ENCODE peak calls at places on chromosome 2, in four cellular contexts. I is HL-60, V is stomach, A is sigmoid colon. S is an unnamed sample.
A peak's percentile ranks its signal among the peaks of the same experiment; 100 is the strongest.

GRCh38 chr2:231926180-231926741 is at the start of gene NPPC:
- DNase-seq in I (peak; percentile 40), V (peak; percentile 34), A (peak; percentile 76), S (no peak)

GRCh38 chr2:71789556-71790219 is 336.3 kb downstream of the DYSF start:
- DNase-seq in I (no peak), V (peak; percentile 0), A (no peak), S (no peak)

GRCh38 chr2:135773917-135774316 is 32.3 kb downstream of the UBXN4 start:
- DNase-seq in I (no peak), V (no peak), A (no peak), S (no peak)

GRCh38 chr2:109102588-109103233 is 26.3 kb upstream of the SH3RF3 start:
- DNase-seq in I (no peak), V (no peak), A (no peak), S (no peak)

GRCh38 chr2:106638043-106638442 is 150.9 kb downstream of the CD8B2 start:
- DNase-seq in I (no peak), V (no peak), A (no peak), S (no peak)

GRCh38 chr2:109365131-109365530 is 236.1 kb downstream of the SH3RF3 start:
- DNase-seq in I (no peak), V (peak; percentile 5), A (peak; percentile 13), S (peak; percentile 65)

GRCh38 chr2:66439291-66440010 is 4.5 kb downstream of the MEIS1 start:
- DNase-seq in I (no peak), V (no peak), A (peak; percentile 64), S (no peak)

GRCh38 chr2:174059178-174059874 is 94.2 kb upstream of the SP3 start:
- DNase-seq in I (peak; percentile 84), V (no peak), A (no peak), S (no peak)

GRCh38 chr2:98355881-98356280 is 9.6 kb downstream of the CNGA3 start:
- DNase-seq in I (no peak), V (no peak), A (no peak), S (no peak)

GRCh38 chr2:158473719-158474392 is 17.1 kb downstream of the PKP4 start:
- DNase-seq in I (no peak), V (no peak), A (no peak), S (no peak)

GRCh38 chr2:108593547-108594098 is 59.4 kb downstream of the LIMS1 start:
- DNase-seq in I (no peak), V (no peak), A (no peak), S (no peak)

GRCh38 chr2:140023291-140023690 is 1243.1 kb upstream of the NXPH2 start:
- DNase-seq in I (no peak), V (no peak), A (no peak), S (no peak)

GRCh38 chr2:23788100-23788499 is 138.8 kb downstream of the ATAD2B start:
- DNase-seq in I (peak; percentile 43), V (no peak), A (no peak), S (no peak)

GRCh38 chr2:239832101-239832994 is 192.8 kb downstream of the NDUFA10 start:
- DNase-seq in I (no peak), V (peak; percentile 17), A (no peak), S (peak; percentile 64)

GRCh38 chr2:238102865-238103264 is 2.7 kb downstream of the ESPNL start:
- DNase-seq in I (no peak), V (peak; percentile 10), A (no peak), S (no peak)

DNA sequence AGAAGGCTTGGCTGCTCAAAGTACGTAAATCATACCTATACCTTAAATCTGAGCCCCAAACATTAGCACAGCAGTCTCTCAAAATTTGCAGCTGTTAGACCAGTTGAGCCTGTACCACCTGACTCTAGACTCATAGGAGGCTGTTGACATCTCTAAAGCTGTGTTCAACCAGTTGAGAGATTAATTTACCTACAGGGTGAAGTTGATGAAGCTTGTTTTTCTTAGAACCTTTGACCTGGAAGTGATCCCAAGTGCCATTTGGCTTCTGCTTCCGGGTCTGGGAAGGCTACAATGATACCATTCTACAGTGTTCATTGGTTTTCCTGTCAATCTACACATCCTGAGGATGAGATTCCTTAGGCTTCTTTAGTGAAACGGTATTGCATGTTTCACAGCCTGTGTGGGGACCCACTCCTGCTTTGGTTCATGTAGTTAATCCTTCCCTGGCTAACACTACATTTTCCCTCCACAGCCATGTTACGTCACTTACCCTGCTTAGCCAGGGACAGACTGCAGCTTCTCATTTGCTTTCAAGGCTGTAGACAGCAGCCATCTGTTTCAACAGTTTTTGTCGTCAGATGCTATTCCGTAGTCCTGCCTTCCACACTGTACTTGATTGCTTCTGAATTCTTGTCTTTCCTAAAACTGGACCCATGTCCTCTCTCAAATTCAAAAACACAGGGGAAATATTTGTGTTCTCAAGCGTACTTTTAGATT is 4.7 kb upstream of the IL1RL2 start:
- DNase-seq in I (no peak), V (no peak), A (peak; percentile 73), S (no peak)
- TF ChIP-seq POLR2AphosphoS5 in I (no peak), V (no peak), A (no peak), S (no peak)

GRCh38 chr2:12771154-12771553 is 54.4 kb downstream of the TRIB2 start:
- DNase-seq in I (no peak), V (no peak), A (no peak), S (no peak)

GRCh38 chr2:12767541-12767940 is 50.8 kb downstream of the TRIB2 start:
- DNase-seq in I (no peak), V (no peak), A (no peak), S (no peak)

GRCh38 chr2:12774381-12774780 is 57.6 kb downstream of the TRIB2 start:
- DNase-seq in I (no peak), V (no peak), A (no peak), S (no peak)

GRCh38 chr2:12769492-12770105 is 52.9 kb downstream of the TRIB2 start:
- DNase-seq in I (peak; percentile 2), V (no peak), A (peak; percentile 77), S (no peak)

GRCh38 chr2:12770569-12770968 is 53.8 kb downstream of the TRIB2 start:
- DNase-seq in I (no peak), V (no peak), A (no peak), S (no peak)
- TF ChIP-seq CTCF in I (no peak), V (no peak), A (no peak), S (no peak)

GRCh38 chr2:17756629-17757028 is 2.7 kb downstream of the GEN1 start:
- DNase-seq in I (no peak), V (no peak), A (no peak), S (no peak)
- H3K4me3 ChIP-seq in I (no peak overlapping the region), V (no peak overlapping the region), A (no peak overlapping the region), S (no peak overlapping the region)

DNA sequence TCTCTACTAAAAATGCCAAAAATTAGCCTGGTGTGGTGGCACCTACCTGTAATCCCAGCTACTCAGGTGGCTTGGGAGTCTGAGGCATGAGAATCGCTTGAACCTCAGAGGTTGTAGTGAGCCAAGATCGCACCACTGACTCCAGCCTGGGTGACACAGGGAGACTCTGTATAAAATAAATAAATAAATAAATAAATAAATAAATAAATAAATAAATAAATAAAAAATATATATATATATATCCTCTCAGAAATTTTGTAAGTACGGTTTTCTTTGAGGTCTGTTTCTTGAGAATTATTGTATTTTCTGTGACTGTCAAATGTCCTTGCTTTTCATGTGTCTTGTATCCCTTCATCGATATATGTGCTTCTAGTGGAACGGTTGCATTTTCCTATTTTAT is 406.9 kb upstream of the FIGN start:
- DNase-seq in I (no peak), V (no peak), A (no peak), S (no peak)
- TF ChIP-seq POLR2AphosphoS5 in I (no peak), V (no peak), A (no peak), S (no peak)

DNA sequence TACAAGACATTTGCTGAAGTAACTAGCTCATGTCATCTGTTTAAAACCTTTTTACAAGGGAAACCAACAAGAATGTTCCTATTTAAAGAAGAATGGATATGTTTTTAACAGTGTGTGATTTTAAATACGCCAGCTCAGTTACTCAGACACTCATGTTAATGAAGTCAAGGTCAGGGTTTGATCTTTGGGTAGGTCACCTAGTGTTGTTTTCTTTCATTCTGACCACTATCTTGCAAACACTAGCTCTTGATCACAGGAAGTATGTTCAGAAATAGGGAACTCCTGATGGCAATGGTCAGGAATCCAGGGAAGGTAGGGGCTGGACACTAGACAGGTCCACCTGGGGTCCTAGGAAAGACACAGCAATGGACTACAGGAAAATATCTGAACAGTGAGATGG is 116.7 kb downstream of the CPS1 start:
- DNase-seq in I (no peak), V (no peak), A (no peak), S (no peak)
- TF ChIP-seq CTCF in I (no peak), V (no peak), A (no peak), S (no peak)

DNA sequence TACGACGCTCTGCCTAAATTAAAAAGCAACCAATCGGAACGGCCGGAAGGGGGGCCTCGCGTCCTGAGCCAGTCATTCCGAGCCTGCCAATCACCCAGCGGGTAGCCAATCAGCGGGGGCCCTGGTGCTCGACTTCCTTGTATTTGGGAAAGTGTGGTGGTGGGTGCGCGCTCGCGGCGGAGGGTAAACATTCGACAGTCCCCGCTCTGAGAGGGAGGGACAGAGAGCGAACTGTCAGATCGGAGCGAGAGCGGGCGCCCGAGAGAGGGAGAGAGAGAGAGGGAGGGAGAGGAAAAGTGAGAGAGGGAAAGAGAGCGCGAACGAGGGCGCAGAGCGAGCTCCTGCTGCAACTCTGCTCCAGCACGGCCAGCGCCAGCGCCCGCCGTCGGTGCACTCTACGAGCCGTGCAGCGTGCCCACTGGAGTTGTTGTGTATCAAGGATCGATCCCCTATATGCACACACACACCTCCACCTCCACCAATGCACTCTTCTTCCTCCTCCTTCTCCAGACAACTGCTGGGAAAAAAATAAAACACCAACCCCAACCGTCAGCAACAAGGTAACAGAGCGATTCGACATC is at the start of gene POU3F3:
- DNase-seq in I (peak; percentile 49), V (no peak), A (peak; percentile 83), S (no peak)
- H3K4me3 ChIP-seq in I (peak within 1 kb of the TSS; percentile 25), V (peak within 1 kb of the TSS; percentile 59), A (peak within 1 kb of the TSS; percentile 37), S (peak within 1 kb of the TSS; percentile 35)

GRCh38 chr2:46657042-46657504 is 177.7 kb downstream of the TMEM247 start:
- DNase-seq in I (peak; percentile 18), V (no peak), A (peak; percentile 93), S (no peak)
- TF ChIP-seq POLR2AphosphoS5 in I (no peak), V (peak; percentile 81), A (peak; percentile 82), S (peak; percentile 46)

GRCh38 chr2:218294430-218294999 is 2.2 kb upstream of the TMBIM1 start:
- DNase-seq in I (no peak), V (peak; percentile 54), A (no peak), S (no peak)

GRCh38 chr2:218291318-218291933 is 877 bp downstream of the TMBIM1 start:
- DNase-seq in I (peak; percentile 42), V (peak; percentile 48), A (no peak), S (no peak)

GRCh38 chr2:218293715-218294429 is 1.6 kb upstream of the TMBIM1 start:
- DNase-seq in I (peak; percentile 55), V (no peak), A (no peak), S (no peak)

GRCh38 chr2:218291934-218292699 is at the start of gene TMBIM1:
- DNase-seq in I (peak; percentile 61), V (peak; percentile 88), A (peak; percentile 91), S (no peak)

DNA sequence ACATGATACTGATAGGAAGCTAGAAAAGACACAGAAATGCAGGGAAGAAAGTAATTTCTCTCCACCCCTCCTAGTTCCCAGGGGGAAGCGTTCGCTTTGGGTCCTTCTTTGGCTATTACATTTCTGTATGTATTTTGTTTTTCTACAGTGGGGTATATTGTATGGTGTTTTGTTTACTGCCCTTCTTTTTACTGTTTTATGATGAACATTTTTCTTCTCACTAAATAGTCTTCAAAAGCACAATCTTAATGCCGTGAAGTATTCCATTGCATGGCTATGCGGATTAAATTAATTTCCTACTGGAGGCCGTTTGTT is 354 bp upstream of the TMBIM1 start:
- DNase-seq in I (no peak), V (no peak), A (no peak), S (no peak)
- TF ChIP-seq CTCF in I (no peak), V (no peak), A (peak; percentile 30), S (no peak)

GRCh38 chr2:37982147-37982582 is 57.1 kb downstream of the RMDN2 start:
- DNase-seq in I (peak; percentile 61), V (peak; percentile 70), A (peak; percentile 78), S (no peak)
- H3K4me3 ChIP-seq in I (no peak overlapping the region), V (no peak overlapping the region), A (peak overlapping the region; percentile 20), S (no peak overlapping the region)